ENCODE peak calls at places on chromosomes 3 and 15, in six cellular contexts. S is neuronal stem cell, V is IMR-90, W is mesendoderm, Z is H9, C is H1. L is an unnamed sample.
A peak's percentile ranks its signal among the peaks of the same experiment; 100 is the strongest.

GRCh38 chr3:16205156-16205870 is 30.8 kb downstream of the GALNT15 start:
- DNase-seq in W (no peak), V (peak; percentile 56), S (no peak), C (no peak), Z (no peak), L (no peak)

GRCh38 chr15:71709808-71710418 is 100.4 kb upstream of the NR2E3 start:
- DNase-seq in W (no peak), S (no peak), Z (no peak), C (no peak), V (no peak), L (no peak)

GRCh38 chr15:69951511-69952209 is 146.1 kb downstream of the TLE3 start:
- DNase-seq in C (no peak), W (no peak), Z (no peak), V (peak; percentile 13), S (no peak), L (peak; percentile 53)

GRCh38 chr3:101377796-101378195 is 57.4 kb upstream of the IMPG2 start:
- DNase-seq in C (no peak), V (peak; percentile 6), S (no peak), Z (no peak), W (peak; percentile 44), L (peak; percentile 47)

GRCh38 chr3:107988464-107989156 is 102.2 kb downstream of the CD47 start:
- DNase-seq in S (no peak), Z (no peak), C (no peak), V (peak; percentile 47), W (no peak), L (peak; percentile 62)

GRCh38 chr15:84752195-84752594 is 3.8 kb downstream of the ZNF592 start:
- DNase-seq in W (no peak), Z (no peak), S (no peak), V (no peak), C (no peak), L (no peak)

GRCh38 chr3:155391104-155391503 is 97.6 kb upstream of the STRIT1 start:
- DNase-seq in Z (no peak), V (peak; percentile 25), S (no peak), W (no peak), C (no peak), L (no peak)

GRCh38 chr3:149489060-149489690 is 14.7 kb downstream of the TM4SF4 start:
- DNase-seq in S (no peak), C (no peak), Z (peak; percentile 52), W (peak; percentile 60), V (no peak), L (no peak)

GRCh38 chr3:13389378-13389777 is 30.7 kb downstream of the NUP210 start:
- DNase-seq in Z (peak; percentile 55), W (no peak), V (no peak), C (no peak), S (no peak), L (no peak)

GRCh38 chr3:76438971-76439370 is 600.9 kb upstream of the ROBO2 start:
- DNase-seq in C (no peak), S (no peak), V (peak; percentile 77), Z (no peak), W (peak; percentile 15), L (peak; percentile 42)

GRCh38 chr15:28919201-28919627 is 33.4 kb downstream of the APBA2 start:
- DNase-seq in Z (peak; percentile 47), W (peak; percentile 3), S (no peak), C (no peak), V (no peak), L (no peak)

GRCh38 chr3:169323580-169324453 is 339.7 kb downstream of the MECOM start:
- DNase-seq in V (peak; percentile 85), Z (no peak), W (peak; percentile 44), S (no peak), C (no peak), L (no peak)

GRCh38 chr15:92158426-92158825 is 235.3 kb upstream of the ST8SIA2 start:
- DNase-seq in Z (peak; percentile 83), C (peak; percentile 43), V (peak; percentile 2), S (no peak), W (peak; percentile 94), L (no peak)

GRCh38 chr3:169171739-169172138 is 491.8 kb downstream of the MECOM start:
- DNase-seq in W (no peak), S (no peak), Z (no peak), V (no peak), C (no peak), L (no peak)

GRCh38 chr3:122774564-122774963 is 19.1 kb downstream of the HSPBAP1 start:
- DNase-seq in S (no peak), Z (no peak), V (peak; percentile 75), C (no peak), W (peak; percentile 59), L (peak; percentile 48)

GRCh38 chr15:66018178-66018797 is 149.0 kb downstream of the RAB11A start:
- DNase-seq in C (no peak), S (no peak), V (no peak), W (no peak), Z (no peak), L (no peak)

GRCh38 chr3:18512007-18512406 is 86.9 kb upstream of the SATB1 start:
- DNase-seq in W (no peak), C (no peak), V (no peak), S (no peak), Z (no peak), L (no peak)

GRCh38 chr3:148975277-148975676 is 16.1 kb upstream of the GYG1 start:
- DNase-seq in Z (no peak), W (peak; percentile 23), S (no peak), C (no peak), V (no peak), L (no peak)

GRCh38 chr15:88810449-88810848 is 7.2 kb downstream of the ACAN start:
- DNase-seq in W (peak; percentile 73), S (no peak), Z (no peak), C (no peak), V (peak; percentile 49), L (peak; percentile 21)

GRCh38 chr3:103950676-103951075 is 1416.0 kb upstream of the ALCAM start:
- DNase-seq in W (no peak), C (no peak), S (no peak), V (no peak), Z (no peak), L (no peak)

GRCh38 chr3:142963266-142964149 is at the start of gene PAQR9:
- DNase-seq in S (peak; percentile 52), W (peak; percentile 52), V (no peak), C (peak; percentile 83), Z (peak; percentile 59), L (no peak)

GRCh38 chr15:78450285-78450858 is 12.4 kb downstream of the IREB2 start:
- DNase-seq in V (no peak), C (no peak), W (no peak), Z (no peak), S (no peak), L (no peak)

GRCh38 chr3:71568217-71568616 is 15.3 kb downstream of the FOXP1 start:
- DNase-seq in W (no peak), C (no peak), V (no peak), Z (no peak), S (no peak), L (no peak)

GRCh38 chr3:141406265-141406664 is 38.0 kb downstream of the ZBTB38 start:
- DNase-seq in Z (no peak), V (no peak), S (no peak), W (no peak), C (no peak), L (no peak)
- H4K8ac ChIP-seq in Z (no peak overlapping the region), V (peak overlapping the region; percentile 99), S (no peak overlapping the region), W (no peak overlapping the region), C (no peak overlapping the region), L (peak overlapping the region; percentile 38)

DNA sequence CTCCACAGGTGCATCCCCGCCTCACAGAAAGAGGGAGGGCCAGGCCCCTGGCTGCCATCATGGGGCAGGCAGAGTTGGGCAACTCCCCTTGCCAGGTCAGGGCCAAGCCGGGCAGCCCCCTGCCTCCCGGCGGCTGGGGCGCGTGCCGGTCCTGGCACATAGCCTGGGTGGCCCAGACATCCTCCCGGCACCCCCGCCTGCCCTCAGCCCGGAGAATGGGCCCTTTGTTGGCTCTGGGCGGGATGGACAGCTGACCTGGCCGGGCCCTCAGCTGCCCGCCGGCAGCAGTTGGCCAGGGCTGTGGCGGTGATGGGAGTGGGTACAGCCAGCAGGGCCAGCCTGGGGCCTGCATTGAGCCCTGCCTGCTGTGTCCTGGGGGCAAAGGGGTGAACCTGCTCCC is 16.5 kb downstream of the PLXNA1 start:
- DNase-seq in V (no peak), W (no peak), S (no peak), C (no peak), Z (no peak), L (no peak)
- H3K9ac ChIP-seq in V (no peak overlapping the region), W (no peak overlapping the region), S (no peak overlapping the region), C (no peak overlapping the region), Z (no peak overlapping the region), L (no peak overlapping the region)

GRCh38 chr3:64685800-64686445 is 1.9 kb downstream of the ADAMTS9 start:
- DNase-seq in V (peak; percentile 88), S (peak; percentile 94), C (peak; percentile 88), Z (peak; percentile 94), W (peak; percentile 94), L (peak; percentile 97)

GRCh38 chr3:64686446-64686908 is 1.3 kb downstream of the ADAMTS9 start:
- DNase-seq in Z (no peak), W (peak; percentile 77), C (no peak), V (peak; percentile 52), S (peak; percentile 63), L (peak; percentile 88)

GRCh38 chr3:64684715-64685261 is 3.0 kb downstream of the ADAMTS9 start:
- DNase-seq in V (peak; percentile 46), C (peak; percentile 61), S (peak; percentile 53), Z (peak; percentile 71), W (peak; percentile 79), L (peak; percentile 84)

GRCh38 chr3:64687381-64687780 is 419 bp downstream of the ADAMTS9 start:
- DNase-seq in Z (no peak), V (no peak), W (no peak), S (no peak), C (peak; percentile 81), L (no peak)

DNA sequence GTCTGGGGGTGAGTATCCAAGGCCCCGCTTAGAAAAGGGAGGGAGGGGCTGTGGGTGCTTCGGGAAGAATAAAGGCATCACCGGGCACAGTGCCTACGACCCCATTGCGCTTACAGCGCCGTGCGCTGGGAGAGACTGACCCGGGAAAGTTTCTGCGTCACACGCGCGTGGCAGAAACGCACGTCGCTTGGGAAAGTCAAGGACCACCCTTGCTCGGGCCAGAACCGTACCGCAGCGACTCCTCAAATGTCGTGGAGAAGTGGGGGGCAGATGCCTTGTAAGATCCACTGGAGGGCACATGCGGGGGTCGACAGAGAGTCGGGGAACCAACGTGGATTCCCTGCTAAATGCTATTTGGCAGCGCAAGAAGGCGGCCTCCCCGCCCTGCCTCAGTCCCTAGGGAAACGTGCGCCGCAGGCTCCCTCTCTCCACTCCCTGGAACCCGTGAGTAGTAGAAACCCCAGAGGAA is 2.4 kb downstream of the ADAMTS9 start:
- DNase-seq in S (no peak), V (peak; percentile 65), W (no peak), C (no peak), Z (no peak), L (peak; percentile 87)
- H3K4me2 ChIP-seq in S (peak overlapping the region; percentile 73), V (peak overlapping the region; percentile 77), W (peak overlapping the region; percentile 71), C (peak overlapping the region; percentile 90), Z (peak overlapping the region; percentile 85), L (peak overlapping the region; percentile 80)

GRCh38 chr15:64809649-64810498 is 15.6 kb downstream of the PIF1 start:
- DNase-seq in V (peak; percentile 66), Z (peak; percentile 91), S (peak; percentile 83), W (peak; percentile 93), C (peak; percentile 97), L (peak; percentile 80)
- H4K8ac ChIP-seq in V (peak overlapping the region; percentile 32), Z (no peak overlapping the region), S (no peak overlapping the region), W (no peak overlapping the region), C (no peak overlapping the region), L (peak overlapping the region; percentile 66)

GRCh38 chr3:197690754-197691153 is 46.0 kb downstream of the RUBCN start:
- DNase-seq in S (no peak), W (no peak), Z (no peak), V (no peak), C (no peak), L (no peak)
- H3K9ac ChIP-seq in S (no peak overlapping the region), W (no peak overlapping the region), Z (no peak overlapping the region), V (no peak overlapping the region), C (no peak overlapping the region), L (no peak overlapping the region)

L was measured in mesenchymal stem cell.